ENCODE peak calls at places on chromosomes 13 and 19, in four cellular contexts. Q is epithelial cell of esophagus, U is upper lobe of right lung, L is lung. T is an unnamed sample.

GRCh38 chr19:38266981-38267597 is 2.7 kb downstream of the SPINT2 start:
- DNase-seq in Q (peak), U (no peak), L (no peak), T (no peak)

GRCh38 chr19:11380653-11381534 is 3.2 kb downstream of the EPOR start:
- DNase-seq in Q (peak), U (peak), L (peak), T (peak)

GRCh38 chr19:58345558-58345957 is 7.7 kb downstream of the A1BG start:
- DNase-seq in Q (no peak), U (no peak), L (no peak), T (no peak)

GRCh38 chr19:8224394-8225145 is 15.4 kb downstream of the CERS4 start:
- DNase-seq in Q (peak), U (no peak), L (no peak), T (no peak)

GRCh38 chr19:46860846-46861690 is at the start of gene ARHGAP35:
- DNase-seq in Q (peak), U (peak), L (no peak), T (peak)

GRCh38 chr19:37963190-37963947 is 56.4 kb downstream of the SIPA1L3 start:
- DNase-seq in Q (no peak), U (peak), L (no peak), T (no peak)

GRCh38 chr13:102484329-102484728 is 82.5 kb upstream of the FGF14 start:
- DNase-seq in Q (peak), U (no peak), L (no peak), T (no peak)

GRCh38 chr19:32651729-32652140 is 23.2 kb downstream of the ANKRD27 start:
- DNase-seq in Q (no peak), U (no peak), L (no peak), T (no peak)

GRCh38 chr13:19862511-19863313 is 737 bp downstream of the ZMYM5 start:
- DNase-seq in Q (peak), U (peak), L (peak), T (peak)

GRCh38 chr13:21043898-21044297 is 17.5 kb downstream of the LATS2 start:
- DNase-seq in Q (no peak), U (no peak), L (no peak), T (no peak)

GRCh38 chr13:113949546-113949945 is 24.3 kb downstream of the C13orf46 start:
- DNase-seq in Q (no peak), U (no peak), L (no peak), T (peak)

GRCh38 chr13:110593430-110594130 is 21.8 kb upstream of the NAXD start:
- DNase-seq in Q (peak), U (no peak), L (no peak), T (no peak)

GRCh38 chr13:44322928-44323327 is 50.7 kb upstream of the SERP2 start:
- DNase-seq in Q (peak), U (no peak), L (no peak), T (no peak)

GRCh38 chr19:21574607-21575006 is 69.2 kb downstream of the ZNF429 start:
- DNase-seq in Q (no peak), U (no peak), L (no peak), T (no peak)

GRCh38 chr13:44274838-44275237 is 98.8 kb upstream of the SERP2 start:
- DNase-seq in Q (no peak), U (no peak), L (no peak), T (no peak)

GRCh38 chr13:98542568-98543379 is 34.1 kb downstream of the STK24 start:
- DNase-seq in Q (no peak), U (peak), L (no peak), T (no peak)

GRCh38 chr13:44854264-44855060 is 134.8 kb downstream of the NUFIP1 start:
- DNase-seq in Q (no peak), U (peak), L (peak), T (no peak)

GRCh38 chr19:53183146-53183545 is 10.0 kb downstream of the ZNF665 start:
- DNase-seq in Q (peak), U (no peak), L (no peak), T (no peak)

GRCh38 chr19:10690351-10690781 is 10.9 kb upstream of the QTRT1 start:
- DNase-seq in Q (peak), U (no peak), L (no peak), T (no peak)

GRCh38 chr19:52722062-52723005 is 12.5 kb downstream of the ZNF611 start:
- DNase-seq in Q (peak), U (no peak), L (no peak), T (no peak)

DNA sequence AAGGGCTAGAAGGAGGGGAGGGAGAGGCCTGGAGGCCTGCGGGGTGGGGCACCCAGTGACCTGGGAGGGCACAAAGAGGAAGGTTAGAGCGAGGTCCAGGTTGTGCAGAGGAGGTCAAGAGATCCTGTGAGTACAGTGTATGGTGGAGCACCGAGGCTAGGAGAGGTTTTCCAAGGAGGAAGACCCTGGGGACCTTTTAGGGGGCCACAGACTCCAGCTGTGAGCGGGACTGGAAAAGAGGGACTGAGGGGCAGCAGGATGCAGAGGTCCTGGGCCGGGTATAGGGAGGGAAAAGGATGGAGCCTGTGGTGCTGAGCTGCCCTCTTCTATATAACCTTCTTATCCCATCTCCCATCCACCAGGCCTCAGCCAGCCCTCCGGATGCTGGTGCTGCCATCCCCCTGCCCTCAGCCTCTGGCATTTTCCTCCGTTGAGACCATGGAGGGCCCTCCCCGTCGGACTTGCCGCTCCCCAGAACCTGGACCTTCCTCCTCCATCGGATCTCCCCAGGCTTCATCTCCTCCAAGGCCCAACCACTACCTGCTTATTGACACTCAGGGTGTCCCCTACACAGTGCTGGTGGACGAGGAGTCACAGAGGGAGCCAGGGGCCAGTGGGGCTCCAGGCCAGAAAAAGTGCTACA is 863 bp downstream of the ZNF581 start:
- DNase-seq in Q (no peak), U (no peak), L (no peak), T (no peak)
- H3K4me3 ChIP-seq in Q (peak), U (peak), L (peak), T (peak)

DNA sequence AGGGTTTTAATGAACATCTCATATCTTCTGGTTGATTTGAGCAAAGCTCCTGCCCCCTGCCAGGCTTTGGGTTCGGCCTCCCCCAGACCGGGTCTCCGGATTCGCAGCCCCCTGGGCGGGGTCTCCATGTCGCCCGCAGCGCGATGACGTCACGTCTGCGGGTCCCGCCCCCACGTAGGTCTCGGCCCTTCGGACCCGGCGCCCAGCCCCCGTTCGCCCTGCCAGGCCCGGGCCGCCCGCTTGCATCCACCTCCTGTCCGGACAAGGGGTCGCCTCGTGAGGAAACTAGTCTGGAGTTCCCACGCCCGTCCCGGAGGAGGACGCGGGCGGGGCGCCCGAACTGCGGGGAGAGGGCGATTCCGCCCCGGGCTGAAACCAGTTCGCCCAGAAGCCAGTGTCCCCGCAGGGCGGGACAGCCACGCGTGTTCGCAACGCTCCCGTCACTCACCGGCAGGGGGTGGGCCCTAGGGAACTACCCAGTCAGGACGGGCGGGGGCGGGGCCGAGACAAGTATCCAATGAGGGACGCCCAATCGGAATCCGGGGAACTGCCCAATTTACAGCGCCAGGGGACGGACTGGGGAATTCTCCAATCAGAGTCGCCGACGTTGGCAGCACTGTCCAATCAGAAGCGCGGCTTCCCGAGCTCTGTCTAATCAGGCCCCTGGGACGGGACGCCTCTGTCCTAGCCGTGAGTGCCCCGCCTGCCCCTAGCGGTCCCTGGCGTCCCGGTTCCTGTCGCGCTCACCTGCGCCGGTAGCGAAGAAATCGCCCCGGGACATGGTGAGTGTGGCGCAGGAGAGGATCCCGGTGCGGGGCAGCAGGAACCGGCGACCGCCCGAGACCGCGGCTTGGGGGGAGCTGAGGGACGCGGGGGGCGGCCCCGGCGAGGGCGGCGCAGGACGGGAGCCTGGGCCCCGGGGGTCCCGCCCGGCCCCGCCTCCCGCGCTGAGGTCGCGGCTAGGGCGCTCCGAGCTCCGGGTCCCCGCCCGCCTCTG is at the start of gene ZNF555:
- DNase-seq in Q (peak), U (peak), L (peak), T (peak)
- H3K4me3 ChIP-seq in Q (peak), U (peak), L (peak), T (peak)

GRCh38 chr19:55014714-55015113 is 23.4 kb downstream of the GP6 start:
- DNase-seq in Q (no peak), U (no peak), L (no peak), T (peak)
- H3K4me3 ChIP-seq in Q (no peak), U (no peak), L (no peak), T (peak)

DNA sequence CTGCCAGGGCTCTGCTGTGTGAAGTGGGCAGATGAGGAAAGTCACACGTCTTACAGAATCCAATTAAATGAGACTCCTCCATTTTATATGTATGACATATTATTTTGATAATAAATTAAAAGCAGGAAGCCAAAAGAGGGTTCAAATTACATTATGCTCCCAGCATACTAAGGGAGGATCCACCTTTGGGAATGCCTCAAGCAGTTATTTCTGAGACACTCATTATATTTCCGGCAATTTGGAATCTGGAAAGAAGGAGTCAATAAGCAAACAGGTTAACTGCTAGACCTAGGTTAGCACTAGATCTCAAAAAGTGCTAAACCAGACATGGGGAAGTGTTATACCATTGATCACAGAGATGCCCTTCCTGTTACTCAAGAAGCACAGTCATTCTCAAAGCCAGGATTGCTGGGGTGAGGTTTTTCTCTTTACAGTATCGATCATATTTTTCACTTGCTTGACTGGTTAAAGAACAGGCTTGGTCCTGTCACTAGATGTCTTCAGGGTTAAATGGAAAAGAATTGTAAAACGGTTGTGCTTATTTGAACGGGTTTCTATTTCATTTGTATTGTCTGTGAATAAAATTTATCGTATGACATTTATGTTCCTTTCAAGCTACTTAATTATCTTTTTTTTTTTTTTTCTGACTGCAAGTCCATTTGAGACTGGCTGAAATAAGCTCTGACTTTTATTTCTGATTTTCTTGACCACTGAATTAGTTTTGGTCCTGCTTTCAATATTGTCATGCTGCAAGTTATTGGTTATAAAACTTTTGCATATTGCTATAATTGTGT is 523.2 kb downstream of the KLF12 start:
- DNase-seq in Q (peak), U (no peak), L (no peak), T (no peak)
- H3K4me3 ChIP-seq in Q (no peak), U (no peak), L (no peak), T (no peak)

GRCh38 chr19:982567-983170 is 1.5 kb upstream of the WDR18 start:
- DNase-seq in Q (peak), U (peak), L (peak), T (peak)
- H3K4me3 ChIP-seq in Q (peak), U (peak), L (no peak), T (no peak)

DNA sequence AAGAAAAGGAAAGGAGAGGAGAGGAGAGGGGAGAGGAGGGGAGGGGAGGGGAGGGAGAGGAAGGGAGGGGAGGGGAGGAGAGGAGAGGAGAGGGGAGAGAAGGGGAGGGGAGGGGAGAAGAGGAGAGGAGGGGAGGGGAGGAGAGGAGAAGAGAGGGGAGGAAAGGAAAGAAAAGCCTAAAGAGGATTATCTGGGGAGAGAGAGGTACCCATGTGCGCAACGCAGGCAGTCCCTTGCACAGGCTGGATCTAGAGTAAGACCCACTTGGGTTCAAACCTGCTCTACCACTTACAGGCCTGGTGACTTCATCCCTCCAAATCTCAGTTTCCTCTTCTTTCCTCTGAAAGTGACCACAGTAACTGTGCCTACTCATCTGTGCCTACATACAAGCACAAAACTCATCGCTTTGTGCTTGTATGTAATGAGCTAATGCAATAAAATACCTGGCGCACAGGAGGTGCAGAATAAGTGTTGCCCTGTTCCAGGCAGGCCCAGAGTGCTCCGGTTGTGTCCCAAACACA is 753 bp upstream of the MAP1S start:
- DNase-seq in Q (peak), U (no peak), L (no peak), T (no peak)
- H3K4me3 ChIP-seq in Q (no peak), U (peak), L (no peak), T (no peak)

DNA sequence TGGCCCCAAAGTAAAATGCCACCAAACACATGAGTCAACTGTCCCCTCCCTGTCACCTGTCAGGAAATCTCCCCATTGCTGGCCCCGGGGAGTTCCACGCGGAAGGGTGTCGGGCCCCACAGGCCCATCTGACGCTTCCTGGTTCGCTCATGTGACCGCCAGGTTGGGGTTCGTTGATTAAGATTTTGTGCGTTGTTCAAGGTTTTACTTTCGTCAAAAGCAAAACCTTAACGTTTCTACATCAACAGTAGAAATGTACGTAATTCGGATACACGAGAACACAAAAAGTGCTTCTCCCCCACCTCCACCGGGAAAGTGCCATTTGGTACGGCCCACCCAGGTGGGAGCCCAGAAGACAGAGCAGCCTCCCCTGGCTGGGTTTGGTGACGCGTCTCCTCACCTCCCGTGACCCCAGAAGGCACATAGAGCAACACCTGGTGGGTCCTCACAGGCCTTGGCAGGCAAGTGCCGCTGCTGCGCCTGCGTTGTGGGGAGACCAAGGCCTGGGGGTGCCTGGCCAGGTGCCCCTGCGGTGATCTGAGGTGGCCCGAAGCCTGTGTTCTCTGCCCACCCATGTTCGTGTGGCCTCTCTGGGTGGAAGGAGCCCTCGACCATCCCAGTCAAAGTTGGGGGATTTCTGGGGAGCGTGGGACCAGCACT is 161.6 kb downstream of the KDM4B start:
- DNase-seq in Q (no peak), U (no peak), L (no peak), T (peak)
- H3K4me3 ChIP-seq in Q (no peak), U (no peak), L (no peak), T (no peak)

DNA sequence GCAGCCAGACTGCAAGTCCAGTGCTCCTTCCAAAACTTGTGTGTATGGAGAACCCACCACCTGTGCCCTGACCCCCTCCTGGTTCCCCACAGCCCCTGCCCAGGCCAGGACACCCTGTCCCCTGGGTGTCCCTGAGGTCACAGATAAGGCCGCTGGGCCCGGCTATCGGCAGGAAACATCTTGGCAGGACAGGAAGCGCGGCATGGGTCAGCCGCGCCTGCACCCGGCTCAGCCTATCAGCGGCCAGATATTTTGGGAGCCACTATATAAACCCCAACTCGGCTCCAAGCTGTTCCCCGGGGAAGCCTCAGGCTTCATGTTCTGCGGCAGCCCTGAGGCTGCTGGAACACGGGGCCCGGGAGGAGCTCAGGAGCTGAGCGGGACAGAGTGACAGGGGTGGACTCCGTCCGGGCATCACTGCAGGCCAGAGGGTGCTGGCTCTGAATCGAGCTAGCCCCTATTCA is 60.8 kb downstream of the AP1M1 start:
- DNase-seq in Q (no peak), U (peak), L (peak), T (peak)
- H3K4me3 ChIP-seq in Q (no peak), U (peak), L (no peak), T (peak)

DNA sequence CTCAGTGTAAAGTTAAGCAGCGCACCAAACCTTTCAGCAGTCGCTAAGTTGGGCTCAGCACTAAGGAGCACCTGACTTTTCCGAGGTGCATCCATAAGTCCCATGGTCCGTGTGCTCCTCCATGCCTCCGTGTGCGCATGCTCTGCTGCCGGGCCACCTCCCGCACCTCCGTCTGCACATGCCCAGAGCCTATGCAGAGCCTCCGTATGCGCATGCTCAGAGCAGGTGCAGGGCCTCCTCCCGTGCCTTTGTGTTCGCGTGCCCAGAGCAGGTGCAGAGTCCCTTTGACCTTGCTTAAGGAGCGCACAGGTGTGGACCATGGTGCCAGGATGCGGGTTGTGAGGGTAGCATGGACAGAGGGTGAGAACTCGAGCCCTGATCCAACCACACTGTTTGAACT is 46.0 kb downstream of the ATP11A start:
- DNase-seq in Q (no peak), U (peak), L (no peak), T (peak)
- H3K4me3 ChIP-seq in Q (no peak), U (no peak), L (no peak), T (no peak)

DNA sequence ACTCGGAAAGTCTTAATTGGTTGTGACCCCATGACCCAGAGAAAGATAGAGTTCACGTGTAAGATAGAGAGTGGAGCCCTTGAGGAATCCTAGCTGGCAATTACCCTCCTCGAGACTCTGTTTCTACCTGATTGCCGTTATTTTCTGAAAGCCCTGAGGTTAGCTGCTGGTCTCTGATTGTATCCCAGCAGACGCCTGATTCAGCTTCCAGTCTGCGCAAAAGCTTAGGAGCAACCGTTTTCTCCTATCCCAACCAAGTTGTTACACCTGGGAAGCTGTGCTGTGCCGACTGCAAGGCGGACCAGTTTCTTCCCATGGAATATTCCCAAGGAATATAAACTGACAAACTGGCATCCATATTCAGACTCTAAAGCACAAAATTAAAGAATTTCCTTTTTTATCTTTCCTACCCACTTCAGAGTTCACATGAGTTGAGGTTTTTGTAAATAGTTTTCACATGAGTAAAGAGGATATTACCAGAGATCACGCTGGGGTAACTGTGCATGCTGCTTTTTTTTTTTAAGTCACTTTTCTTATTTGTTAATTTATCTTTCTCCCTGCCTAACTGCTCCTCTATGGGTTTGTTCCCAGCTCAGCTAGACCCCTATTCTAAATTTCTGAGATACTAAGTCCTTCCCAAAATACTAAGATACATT is 1.5 kb upstream of the TRPC4 start:
- DNase-seq in Q (peak), U (no peak), L (no peak), T (no peak)
- H3K4me3 ChIP-seq in Q (no peak), U (no peak), L (no peak), T (no peak)

T was measured in spleen.